ENCODE peak calls at places on chromosomes 7 and 10, in ten cellular contexts. G is left ventricle myocardium inferior; C is effector memory CD4-positive, alpha-beta T cell; A is GM23248; I is pancreas; Z is fibroblast of lung; B is PC-3; X is OCI-LY7; F is IMR-90; O is cardiac muscle cell. J is an unnamed sample.

GRCh38 chr7:99831595-99831994 is 3.8 kb downstream of the CYP3A43 start:
- DNase-seq in F (no peak), O (no peak), A (no peak), C (no peak), X (no peak), G (no peak), Z (no peak), B (no peak), I (no peak), J (no peak)

GRCh38 chr10:75857269-75857846 is 425.9 kb downstream of the LRMDA start:
- DNase-seq in B (no peak), A (no peak), X (no peak), Z (no peak), C (no peak), G (no peak), O (no peak), F (no peak), I (no peak), J (no peak)

GRCh38 chr10:36640626-36641025 is 484.8 kb upstream of the ANKRD30A start:
- DNase-seq in B (no peak), Z (no peak), G (no peak), X (no peak), A (peak; percentile 74), I (no peak), O (no peak), C (no peak), F (peak; percentile 3), J (no peak)

GRCh38 chr7:18526368-18526878 is 30.9 kb downstream of the HDAC9 start:
- DNase-seq in G (no peak), C (no peak), B (no peak), A (no peak), X (no peak), O (no peak), F (no peak), Z (no peak), I (no peak), J (no peak)

GRCh38 chr7:38391751-38392150 is 118.3 kb upstream of the TARP start:
- DNase-seq in I (no peak), C (no peak), F (no peak), O (no peak), G (no peak), X (no peak), A (no peak), B (no peak), Z (no peak), J (no peak)

GRCh38 chr7:40634118-40634517 is 499.3 kb downstream of the SUGCT start:
- DNase-seq in C (no peak), B (no peak), O (no peak), A (no peak), G (no peak), F (no peak), I (no peak), Z (no peak), X (no peak), J (no peak)

GRCh38 chr7:98807306-98807880 is 62.4 kb downstream of the TMEM130 start:
- DNase-seq in C (no peak), O (peak; percentile 20), A (no peak), X (no peak), Z (peak; percentile 50), F (no peak), B (no peak), G (no peak), I (no peak), J (no peak)

GRCh38 chr10:60894816-60895215 is 49.2 kb downstream of the RHOBTB1 start:
- DNase-seq in X (no peak), A (peak; percentile 7), Z (no peak), B (no peak), F (no peak), O (peak; percentile 27), C (no peak), I (no peak), G (no peak), J (no peak)

GRCh38 chr10:11875499-11876281 is 52.5 kb downstream of the PROSER2 start:
- DNase-seq in B (peak; percentile 91), F (peak; percentile 87), C (no peak), X (no peak), G (peak; percentile 77), Z (peak; percentile 90), I (peak; percentile 86), A (peak; percentile 97), O (peak; percentile 91), J (peak; percentile 64)

GRCh38 chr10:3111626-3112220 is 44.4 kb downstream of the PFKP start:
- DNase-seq in A (peak; percentile 32), C (no peak), G (peak; percentile 72), Z (no peak), X (no peak), O (peak; percentile 35), I (no peak), F (peak; percentile 27), B (no peak), J (no peak)

GRCh38 chr10:79427965-79428364 is 17.5 kb downstream of the ZCCHC24 start:
- DNase-seq in A (no peak), B (no peak), I (no peak), O (no peak), C (no peak), F (no peak), G (no peak), X (no peak), Z (no peak), J (no peak)

GRCh38 chr10:14800397-14800796 is 25.7 kb upstream of the FAM107B start:
- DNase-seq in A (no peak), O (no peak), F (no peak), B (no peak), X (peak; percentile 43), G (no peak), I (no peak), Z (no peak), C (no peak), J (no peak)

GRCh38 chr7:44469461-44469860 is 21.0 kb downstream of the NUDCD3 start:
- DNase-seq in I (no peak), B (no peak), F (no peak), X (no peak), O (no peak), C (no peak), Z (peak; percentile 35), A (peak; percentile 40), G (no peak), J (no peak)
- H3K4me1 ChIP-seq in I (peaks cover 26% of the 10 kb centered on the region), B (peaks cover 26% of the 10 kb centered on the region), F (peaks cover 19% of the 10 kb centered on the region), X (peaks cover 28% of the 10 kb centered on the region), O (peaks cover 56% of the 10 kb centered on the region), C (peaks cover 3% of the 10 kb centered on the region), Z (no peaks in the 10 kb centered on the region), A (peaks cover 50% of the 10 kb centered on the region), G (peaks cover 89% of the 10 kb centered on the region), J (peaks cover 23% of the 10 kb centered on the region)

GRCh38 chr7:90721869-90722431 is 125.8 kb downstream of the CDK14 start:
- DNase-seq in A (no peak), F (no peak), B (no peak), I (no peak), C (no peak), X (no peak), G (no peak), O (no peak), Z (no peak), J (no peak)

GRCh38 chr7:90723866-90724265 is 127.7 kb downstream of the CDK14 start:
- DNase-seq in C (no peak), A (no peak), B (no peak), Z (peak; percentile 32), X (peak; percentile 51), F (no peak), G (no peak), O (no peak), I (no peak), J (no peak)

GRCh38 chr7:90719159-90719558 is 123.0 kb downstream of the CDK14 start:
- DNase-seq in Z (no peak), G (no peak), I (no peak), F (no peak), O (no peak), B (no peak), C (no peak), X (no peak), A (no peak), J (no peak)

GRCh38 chr7:90723233-90723632 is 127.1 kb downstream of the CDK14 start:
- DNase-seq in G (no peak), F (no peak), C (no peak), I (no peak), O (no peak), A (no peak), Z (no peak), X (peak; percentile 53), B (no peak), J (no peak)

DNA sequence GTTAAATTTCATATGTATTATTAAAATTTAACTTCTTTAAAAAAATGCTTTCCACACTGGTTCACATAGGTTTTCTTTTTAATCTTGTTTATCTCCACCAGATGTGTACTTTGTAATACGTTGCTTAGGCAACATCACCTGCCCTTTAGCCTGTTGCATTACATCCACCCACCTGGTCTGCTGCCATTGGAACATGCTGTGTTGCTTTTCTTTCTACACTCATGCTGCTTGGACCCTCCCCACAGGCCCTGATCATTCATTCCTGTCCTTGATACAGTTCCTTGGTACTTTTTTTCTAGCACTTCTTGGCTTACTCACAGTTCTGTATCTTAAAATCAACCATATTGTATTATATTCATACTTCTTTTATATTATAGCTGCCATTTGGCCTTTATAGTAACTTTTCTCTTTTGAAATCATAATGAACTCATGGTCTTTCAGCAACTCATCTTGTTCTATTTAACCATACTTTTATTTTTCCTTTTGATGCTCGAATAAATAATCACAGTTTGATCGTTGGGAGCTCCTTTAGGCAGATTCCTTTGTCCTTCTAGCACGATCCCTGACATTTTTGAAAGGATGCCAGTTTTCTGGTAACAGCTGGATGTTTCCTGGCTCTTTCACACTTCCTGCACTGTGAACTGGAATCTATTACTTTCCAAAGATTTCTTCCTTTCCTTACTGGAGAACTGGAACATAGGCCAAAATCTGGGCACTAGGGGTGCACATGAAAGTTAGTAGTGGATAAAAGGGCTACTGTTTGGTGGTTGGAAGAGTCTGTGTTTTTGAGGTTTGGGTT is 125.0 kb downstream of the CDK14 start:
- DNase-seq in O (peak; percentile 89), X (peak; percentile 67), F (peak; percentile 72), A (peak; percentile 77), B (no peak), C (no peak), I (peak; percentile 81), Z (peak; percentile 79), G (no peak), J (peak; percentile 35)
- H3K4me3 ChIP-seq in O (no peak overlapping the region), X (peak overlapping the region; percentile 10), F (no peak overlapping the region), A (peak overlapping the region; percentile 27), B (no peak overlapping the region), C (no peak overlapping the region), I (no peak overlapping the region), Z (no peak overlapping the region), G (no peak overlapping the region), J (no peak overlapping the region)

DNA sequence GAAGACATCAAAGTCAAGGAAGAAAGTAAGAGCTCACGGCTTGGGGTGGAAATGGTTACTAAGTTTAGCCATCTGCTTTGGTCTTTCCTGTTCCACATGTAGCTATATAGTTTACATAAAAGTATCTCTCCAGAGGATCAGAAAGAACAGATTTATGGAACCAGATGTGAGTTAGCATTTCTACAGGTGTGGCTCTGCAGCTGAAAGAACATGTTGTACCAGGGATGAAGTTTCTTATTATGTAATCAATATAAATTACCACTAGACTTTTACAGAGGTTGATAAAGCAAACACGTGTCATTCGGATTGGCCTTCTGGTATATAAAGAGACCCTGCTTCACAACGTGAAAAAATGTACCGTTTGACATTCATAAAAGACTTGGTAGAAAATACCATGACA is 20.0 kb downstream of the CALD1 start:
- DNase-seq in O (no peak), Z (no peak), F (no peak), G (no peak), B (no peak), I (no peak), A (no peak), X (no peak), C (no peak), J (no peak)
- H3K9me3 ChIP-seq in O (no peaks in the 10 kb centered on the region), Z (no peaks in the 10 kb centered on the region), F (no peaks in the 10 kb centered on the region), G (no peaks in the 10 kb centered on the region), B (no peaks in the 10 kb centered on the region), I (no peaks in the 10 kb centered on the region), A (no peaks in the 10 kb centered on the region), X (no peaks in the 10 kb centered on the region), C (no peaks in the 10 kb centered on the region), J (no peaks in the 10 kb centered on the region)

GRCh38 chr10:77505431-77506334 is 131.9 kb downstream of the KCNMA1 start:
- DNase-seq in B (peak; percentile 99), X (no peak), F (peak; percentile 91), O (peak; percentile 73), C (no peak), Z (peak; percentile 96), I (no peak), A (peak; percentile 94), G (no peak), J (no peak)
- H3K4me1 ChIP-seq in B (peaks cover 78% of the 10 kb centered on the region), X (no peaks in the 10 kb centered on the region), F (peaks cover 36% of the 10 kb centered on the region), O (no peaks in the 10 kb centered on the region), C (no peaks in the 10 kb centered on the region), Z (peaks cover 35% of the 10 kb centered on the region), I (no peaks in the 10 kb centered on the region), A (peaks cover 68% of the 10 kb centered on the region), G (no peaks in the 10 kb centered on the region), J (peaks cover 63% of the 10 kb centered on the region)

J was measured in tibial artery.